ENCODE peak calls at places on chromosomes 5 and 9, in five cellular contexts. A, X, B, N and V are unnamed samples.

GRCh38 chr5:56523779-56524178 is 290.6 kb upstream of the ANKRD55 start:
- DNase-seq in A (no peak), X (no peak), B (no peak), N (no peak), V (peak; percentile 12)

GRCh38 chr5:142610176-142611001 is 75.5 kb downstream of the FGF1 start:
- DNase-seq in A (no peak), X (no peak), B (no peak), N (no peak), V (no peak)

GRCh38 chr9:129440394-129441186 is 180.3 kb downstream of the C9orf50 start:
- DNase-seq in A (no peak), X (no peak), B (no peak), N (no peak), V (no peak)

GRCh38 chr9:34603610-34604231 is 8.2 kb downstream of the RPP25L start:
- DNase-seq in A (no peak), X (peak; percentile 89), B (peak; percentile 85), N (peak; percentile 75), V (peak; percentile 81)

GRCh38 chr5:1141827-1142226 is 30.0 kb upstream of the SLC12A7 start:
- DNase-seq in A (no peak), X (no peak), B (no peak), N (no peak), V (no peak)

GRCh38 chr5:1251678-1252580 is 26.7 kb downstream of the SLC6A18 start:
- DNase-seq in A (no peak), X (no peak), B (no peak), N (peak; percentile 49), V (no peak)

GRCh38 chr5:6291961-6292360 is 86.4 kb downstream of the MED10 start:
- DNase-seq in A (no peak), X (no peak), B (peak; percentile 41), N (no peak), V (no peak)

GRCh38 chr5:12330381-12330780 is 426.1 kb upstream of the CTNND2 start:
- DNase-seq in A (no peak), X (no peak), B (no peak), N (no peak), V (no peak)

GRCh38 chr9:70668751-70669150 is 254.3 kb upstream of the KLF9 start:
- DNase-seq in A (no peak), X (no peak), B (no peak), N (no peak), V (no peak)

GRCh38 chr5:23823521-23823920 is 316.1 kb downstream of the PRDM9 start:
- DNase-seq in A (no peak), X (no peak), B (no peak), N (no peak), V (no peak)

GRCh38 chr5:91189480-91190332 is 193.4 kb downstream of the ARRDC3 start:
- DNase-seq in A (no peak), X (peak; percentile 80), B (no peak), N (no peak), V (no peak)

GRCh38 chr9:14306672-14307646 is 7.0 kb downstream of the NFIB start:
- DNase-seq in A (no peak), X (no peak), B (no peak), N (no peak), V (no peak)

GRCh38 chr9:136219276-136219675 is 14.3 kb upstream of the LHX3 start:
- DNase-seq in A (peak; percentile 75), X (no peak), B (no peak), N (no peak), V (peak; percentile 19)

GRCh38 chr5:157290981-157291711 is 25.2 kb downstream of the CYFIP2 start:
- DNase-seq in A (no peak), X (no peak), B (no peak), N (no peak), V (peak; percentile 49)

GRCh38 chr5:125056641-125057345 is 310.4 kb upstream of the ZNF608 start:
- DNase-seq in A (no peak), X (no peak), B (no peak), N (no peak), V (no peak)

GRCh38 chr5:169384661-169385060 is 83.7 kb upstream of the SLIT3 start:
- DNase-seq in A (no peak), X (no peak), B (no peak), N (no peak), V (peak; percentile 11)

GRCh38 chr5:170479484-170479883 is 24.3 kb upstream of the KCNIP1 start:
- DNase-seq in A (no peak), X (no peak), B (peak; percentile 14), N (no peak), V (no peak)

GRCh38 chr9:95040106-95040505 is 277.4 kb downstream of the FANCC start:
- DNase-seq in A (no peak), X (no peak), B (no peak), N (no peak), V (no peak)

DNA sequence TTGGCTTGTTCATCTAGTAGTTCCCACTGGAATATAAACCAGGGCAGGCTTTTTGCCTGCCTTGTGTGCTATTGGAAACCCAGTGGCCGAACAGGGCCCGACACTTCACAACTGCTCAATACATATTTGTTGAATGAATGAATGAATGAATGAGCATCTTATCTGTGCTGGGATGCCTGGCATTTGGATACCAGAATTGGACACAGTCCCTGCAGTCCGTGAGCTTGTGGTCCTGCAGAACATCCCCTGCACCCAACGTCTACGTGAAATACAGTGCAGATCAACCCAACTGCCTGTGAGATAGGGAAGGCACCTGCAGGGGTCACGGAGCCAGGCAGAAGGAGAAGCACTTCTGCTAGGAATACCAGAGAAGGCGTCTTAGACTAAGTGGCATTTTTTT is 30.0 kb upstream of the COL15A1 start:
- DNase-seq in A (no peak), X (no peak), B (no peak), N (no peak), V (no peak)
- TF ChIP-seq CTCF in A (no peak), X (no peak), B (no peak), N (no peak), V (no peak)

GRCh38 chr9:90034071-90034470 is 429.3 kb downstream of the GADD45G start:
- DNase-seq in A (no peak), X (no peak), B (no peak), N (no peak), V (no peak)

GRCh38 chr9:90033030-90033650 is 428.3 kb downstream of the GADD45G start:
- DNase-seq in A (no peak), X (no peak), B (no peak), N (no peak), V (no peak)

GRCh38 chr9:90029996-90030395 is 425.2 kb downstream of the GADD45G start:
- DNase-seq in A (peak; percentile 71), X (no peak), B (no peak), N (no peak), V (no peak)

GRCh38 chr9:90035471-90035870 is 430.7 kb downstream of the GADD45G start:
- DNase-seq in A (no peak), X (no peak), B (no peak), N (no peak), V (no peak)

DNA sequence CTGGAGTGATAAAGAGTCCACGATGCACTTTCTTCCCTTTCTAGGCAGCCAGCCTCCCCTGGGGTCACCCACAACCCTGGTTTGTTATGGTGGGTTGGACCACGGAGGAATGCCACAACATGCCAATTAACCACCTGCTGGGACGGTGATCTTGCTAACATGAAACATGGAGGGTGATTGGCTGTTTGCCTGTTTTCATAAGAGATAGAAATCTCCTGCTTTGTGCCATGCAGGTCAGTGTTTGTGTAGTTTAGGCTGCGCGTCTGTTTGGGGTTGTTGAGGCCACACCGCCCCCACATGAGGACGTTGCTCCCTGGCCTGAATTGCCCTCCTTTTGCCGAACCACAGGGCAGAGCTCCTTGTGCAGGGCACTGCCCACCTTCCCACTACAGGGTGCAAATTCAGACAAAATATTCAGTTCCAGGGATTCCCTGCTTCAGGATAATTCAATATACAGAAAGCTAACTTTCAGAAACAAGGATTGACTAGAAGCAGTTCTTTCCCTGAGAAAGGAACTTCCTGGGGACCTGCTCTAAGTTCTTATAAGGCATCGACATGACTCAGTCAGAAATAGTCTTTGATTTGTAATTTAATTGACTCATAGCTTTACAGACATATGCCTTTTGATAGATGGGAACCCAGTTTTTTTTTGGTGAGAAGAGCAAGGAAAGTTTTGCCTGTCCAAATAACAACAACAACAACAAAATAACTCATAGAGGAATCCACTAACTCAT is 427.7 kb downstream of the GADD45G start:
- DNase-seq in A (no peak), X (no peak), B (no peak), N (no peak), V (no peak)
- H3K27ac ChIP-seq in A (no peak overlapping the region), X (no peak overlapping the region), B (no peak overlapping the region), N (no peak overlapping the region), V (no peak overlapping the region)

GRCh38 chr9:5089737-5090136 is 95.7 kb downstream of the INSL6 start:
- DNase-seq in A (no peak), X (no peak), B (no peak), N (no peak), V (no peak)

GRCh38 chr9:5085993-5086392 is 99.4 kb downstream of the INSL6 start:
- DNase-seq in A (no peak), X (no peak), B (peak; percentile 28), N (no peak), V (no peak)
- H3K27me3 ChIP-seq in A (no peaks in the 10 kb centered on the region), X (no peaks in the 10 kb centered on the region), B (no peaks in the 10 kb centered on the region), N (no peaks in the 10 kb centered on the region), V (no peaks in the 10 kb centered on the region)

GRCh38 chr5:148778891-148779290 is 47.5 kb upstream of the ADRB2 start:
- DNase-seq in A (no peak), X (no peak), B (no peak), N (no peak), V (no peak)

GRCh38 chr5:148781771-148782170 is 44.6 kb upstream of the ADRB2 start:
- DNase-seq in A (no peak), X (no peak), B (no peak), N (no peak), V (no peak)

GRCh38 chr5:148776780-148777179 is 49.6 kb upstream of the ADRB2 start:
- DNase-seq in A (peak; percentile 76), X (no peak), B (no peak), N (no peak), V (peak; percentile 19)

GRCh38 chr5:148776261-148776660 is 50.1 kb upstream of the ADRB2 start:
- DNase-seq in A (no peak), X (no peak), B (no peak), N (no peak), V (no peak)

DNA sequence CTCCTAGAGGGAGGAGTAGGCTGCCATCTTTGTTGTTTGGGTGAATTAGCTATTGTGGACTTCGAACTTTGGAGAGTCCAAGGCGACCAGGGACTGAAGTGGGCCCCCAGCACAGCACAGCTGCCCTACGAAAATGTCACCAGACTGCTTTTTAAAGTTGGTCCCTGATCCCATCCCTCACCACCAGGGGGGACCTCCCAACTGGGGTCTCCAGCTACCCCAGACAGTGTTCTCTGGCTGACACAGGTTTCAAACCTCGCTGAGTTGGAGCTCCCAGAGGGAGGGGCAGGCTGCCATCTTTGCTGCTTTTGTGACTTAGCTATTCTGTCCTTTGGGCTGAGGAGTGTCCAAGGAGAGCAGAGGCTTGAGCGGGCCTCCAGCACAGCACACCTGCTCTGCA is 45.7 kb upstream of the ADRB2 start:
- DNase-seq in A (no peak), X (no peak), B (no peak), N (no peak), V (no peak)
- TF ChIP-seq CTCF in A (no peak), X (no peak), B (peak; percentile 37), N (peak; percentile 35), V (no peak)